ENCODE peak calls at places on chromosome 17, in seven cellular contexts. One of them, this sample, is unnamed.

GRCh38 chr17:21376835-21377690 is 906 bp downstream of the KCNJ12 start:
- DNase-seq in hepatic stellate cell: peak
- DNase-seq in T-helper 1 cell: no peak
- DNase-seq in dorsolateral prefrontal cortex: no peak
- DNase-seq in substantia nigra: no peak
- DNase-seq in germinal center: no peak
- DNase-seq in GF-D8: no peak
- DNase-seq in this sample: no peak

GRCh38 chr17:10992097-10992496 is 154.2 kb upstream of the PIRT start:
- DNase-seq in hepatic stellate cell: no peak
- DNase-seq in T-helper 1 cell: no peak
- DNase-seq in dorsolateral prefrontal cortex: no peak
- DNase-seq in substantia nigra: no peak
- DNase-seq in germinal center: no peak
- DNase-seq in GF-D8: no peak
- DNase-seq in this sample: no peak

GRCh38 chr17:42613699-42614295 is 4.3 kb downstream of the TUBG1 start:
- DNase-seq in hepatic stellate cell: no peak
- DNase-seq in T-helper 1 cell: no peak
- DNase-seq in dorsolateral prefrontal cortex: no peak
- DNase-seq in substantia nigra: no peak
- DNase-seq in germinal center: no peak
- DNase-seq in GF-D8: no peak
- DNase-seq in this sample: no peak

GRCh38 chr17:50986989-50987660 is 121.0 kb upstream of the TOB1 start:
- DNase-seq in hepatic stellate cell: no peak
- DNase-seq in T-helper 1 cell: no peak
- DNase-seq in dorsolateral prefrontal cortex: no peak
- DNase-seq in substantia nigra: no peak
- DNase-seq in germinal center: no peak
- DNase-seq in GF-D8: no peak
- DNase-seq in this sample: peak

GRCh38 chr17:81200695-81201580 is 21.8 kb downstream of the CEP131 start:
- DNase-seq in hepatic stellate cell: peak
- DNase-seq in T-helper 1 cell: no peak
- DNase-seq in dorsolateral prefrontal cortex: no peak
- DNase-seq in substantia nigra: peak
- DNase-seq in germinal center: peak
- DNase-seq in GF-D8: peak
- DNase-seq in this sample: peak

GRCh38 chr17:79991924-79992656 is 43.6 kb downstream of the TBC1D16 start:
- DNase-seq in hepatic stellate cell: no peak
- DNase-seq in T-helper 1 cell: no peak
- DNase-seq in dorsolateral prefrontal cortex: no peak
- DNase-seq in substantia nigra: no peak
- DNase-seq in germinal center: no peak
- DNase-seq in GF-D8: no peak
- DNase-seq in this sample: no peak

GRCh38 chr17:80363120-80363515 is 51.8 kb upstream of the ENDOV start:
- DNase-seq in hepatic stellate cell: no peak
- DNase-seq in T-helper 1 cell: no peak
- DNase-seq in dorsolateral prefrontal cortex: no peak
- DNase-seq in substantia nigra: no peak
- DNase-seq in germinal center: no peak
- DNase-seq in GF-D8: no peak
- DNase-seq in this sample: no peak

GRCh38 chr17:18185832-18186231 is 2.2 kb downstream of the ALKBH5 start:
- DNase-seq in hepatic stellate cell: no peak
- DNase-seq in T-helper 1 cell: no peak
- DNase-seq in dorsolateral prefrontal cortex: no peak
- DNase-seq in substantia nigra: no peak
- DNase-seq in germinal center: no peak
- DNase-seq in GF-D8: no peak
- DNase-seq in this sample: no peak

GRCh38 chr17:32936157-32936893 is 8.4 kb downstream of the TMEM98 start:
- DNase-seq in hepatic stellate cell: no peak
- DNase-seq in T-helper 1 cell: no peak
- DNase-seq in dorsolateral prefrontal cortex: no peak
- DNase-seq in substantia nigra: no peak
- DNase-seq in germinal center: no peak
- DNase-seq in GF-D8: no peak
- DNase-seq in this sample: no peak

GRCh38 chr17:1162116-1162855 is 17.5 kb downstream of the ABR start:
- DNase-seq in hepatic stellate cell: no peak
- DNase-seq in T-helper 1 cell: no peak
- DNase-seq in dorsolateral prefrontal cortex: no peak
- DNase-seq in substantia nigra: no peak
- DNase-seq in germinal center: no peak
- DNase-seq in GF-D8: no peak
- DNase-seq in this sample: no peak

GRCh38 chr17:50893183-50893993 is 27.2 kb upstream of the TOB1 start:
- DNase-seq in hepatic stellate cell: no peak
- DNase-seq in T-helper 1 cell: no peak
- DNase-seq in dorsolateral prefrontal cortex: peak
- DNase-seq in substantia nigra: peak
- DNase-seq in germinal center: no peak
- DNase-seq in GF-D8: no peak
- DNase-seq in this sample: no peak

GRCh38 chr17:29582767-29583166 is 6.7 kb downstream of the GIT1 start:
- DNase-seq in hepatic stellate cell: no peak
- DNase-seq in T-helper 1 cell: no peak
- DNase-seq in dorsolateral prefrontal cortex: peak
- DNase-seq in substantia nigra: peak
- DNase-seq in germinal center: no peak
- DNase-seq in GF-D8: no peak
- DNase-seq in this sample: no peak

GRCh38 chr17:21772321-21772720 is 80.0 kb downstream of the KCNJ18 start:
- DNase-seq in hepatic stellate cell: no peak
- DNase-seq in T-helper 1 cell: no peak
- DNase-seq in dorsolateral prefrontal cortex: no peak
- DNase-seq in substantia nigra: no peak
- DNase-seq in germinal center: no peak
- DNase-seq in GF-D8: no peak
- DNase-seq in this sample: no peak

GRCh38 chr17:50967795-50968194 is 101.6 kb upstream of the TOB1 start:
- DNase-seq in hepatic stellate cell: no peak
- DNase-seq in T-helper 1 cell: no peak
- DNase-seq in dorsolateral prefrontal cortex: no peak
- DNase-seq in substantia nigra: no peak
- DNase-seq in germinal center: no peak
- DNase-seq in GF-D8: no peak
- DNase-seq in this sample: no peak

GRCh38 chr17:17349724-17350106 is 46.5 kb downstream of the NT5M start:
- DNase-seq in hepatic stellate cell: no peak
- DNase-seq in T-helper 1 cell: no peak
- DNase-seq in dorsolateral prefrontal cortex: no peak
- DNase-seq in substantia nigra: no peak
- DNase-seq in germinal center: no peak
- DNase-seq in GF-D8: no peak
- DNase-seq in this sample: no peak

GRCh38 chr17:73188011-73188410 is 4.8 kb upstream of the COG1 start:
- DNase-seq in hepatic stellate cell: no peak
- DNase-seq in T-helper 1 cell: no peak
- DNase-seq in dorsolateral prefrontal cortex: no peak
- DNase-seq in substantia nigra: no peak
- DNase-seq in germinal center: no peak
- DNase-seq in GF-D8: no peak
- DNase-seq in this sample: no peak

GRCh38 chr17:41633498-41634197 is 9.3 kb upstream of the KRT17 start:
- DNase-seq in hepatic stellate cell: no peak
- DNase-seq in T-helper 1 cell: no peak
- DNase-seq in dorsolateral prefrontal cortex: no peak
- DNase-seq in substantia nigra: no peak
- DNase-seq in germinal center: no peak
- DNase-seq in GF-D8: no peak
- DNase-seq in this sample: no peak

GRCh38 chr17:65039349-65039988 is 17.1 kb downstream of the GNA13 start:
- DNase-seq in hepatic stellate cell: no peak
- DNase-seq in T-helper 1 cell: peak
- DNase-seq in dorsolateral prefrontal cortex: no peak
- DNase-seq in substantia nigra: no peak
- DNase-seq in germinal center: peak
- DNase-seq in GF-D8: no peak
- DNase-seq in this sample: no peak

GRCh38 chr17:32831627-32832243 is 45.2 kb downstream of the MYO1D start:
- DNase-seq in hepatic stellate cell: no peak
- DNase-seq in T-helper 1 cell: no peak
- DNase-seq in dorsolateral prefrontal cortex: no peak
- DNase-seq in substantia nigra: no peak
- DNase-seq in germinal center: no peak
- DNase-seq in GF-D8: no peak
- DNase-seq in this sample: no peak

GRCh38 chr17:16141685-16142084 is 73.6 kb downstream of the NCOR1 start:
- DNase-seq in hepatic stellate cell: no peak
- DNase-seq in T-helper 1 cell: no peak
- DNase-seq in dorsolateral prefrontal cortex: no peak
- DNase-seq in substantia nigra: no peak
- DNase-seq in germinal center: no peak
- DNase-seq in GF-D8: no peak
- DNase-seq in this sample: no peak

GRCh38 chr17:65684631-65685030 is 123.2 kb upstream of the AXIN2 start:
- DNase-seq in hepatic stellate cell: no peak
- DNase-seq in T-helper 1 cell: no peak
- DNase-seq in dorsolateral prefrontal cortex: no peak
- DNase-seq in substantia nigra: no peak
- DNase-seq in germinal center: no peak
- DNase-seq in GF-D8: no peak
- DNase-seq in this sample: no peak

GRCh38 chr17:50944054-50944901 is 78.1 kb upstream of the TOB1 start:
- DNase-seq in hepatic stellate cell: peak
- DNase-seq in T-helper 1 cell: peak
- DNase-seq in dorsolateral prefrontal cortex: peak
- DNase-seq in substantia nigra: peak
- DNase-seq in germinal center: peak
- DNase-seq in GF-D8: peak
- DNase-seq in this sample: no peak